ENCODE peak calls at places on chromosomes 12 and 14, in eight cellular contexts. D is breast epithelium, E is lower leg skin, W is heart right ventricle, C is WERI-Rb-1, K is pancreas, U is AG09319, T is HCT116. F is an unnamed sample.

GRCh38 chr14:58765375-58765774 is 127.6 kb downstream of the DACT1 start:
- DNase-seq in K (no peak), D (no peak), W (peak; percentile 48), U (no peak), T (no peak), C (peak; percentile 72), E (no peak), F (no peak)

GRCh38 chr12:94909609-94910008 is 93.9 kb downstream of the NDUFA12 start:
- DNase-seq in K (no peak), C (no peak), E (no peak), W (no peak), U (no peak), D (no peak), T (no peak), F (no peak)

GRCh38 chr12:112107728-112108447 is 695 bp downstream of the NAA25 start:
- DNase-seq in K (no peak), T (no peak), E (no peak), C (peak; percentile 29), D (no peak), U (no peak), W (peak; percentile 30), F (no peak)

GRCh38 chr14:68549057-68549421 is 243.8 kb downstream of the ZFP36L1 start:
- DNase-seq in C (no peak), U (no peak), W (no peak), T (peak; percentile 74), E (peak; percentile 45), D (no peak), K (no peak), F (no peak)

GRCh38 chr12:62438098-62438692 is 28.4 kb upstream of the MON2 start:
- DNase-seq in T (peak; percentile 44), W (no peak), U (peak; percentile 32), K (no peak), C (peak; percentile 50), E (peak; percentile 44), D (no peak), F (no peak)

GRCh38 chr12:3622732-3623690 is 129.9 kb downstream of the CRACR2A start:
- DNase-seq in W (no peak), D (no peak), C (no peak), T (no peak), E (no peak), U (no peak), K (peak; percentile 15), F (no peak)

GRCh38 chr12:3252416-3252815 is 175.2 kb downstream of the TSPAN9 start:
- DNase-seq in K (no peak), C (no peak), U (peak; percentile 19), E (peak; percentile 81), W (peak; percentile 81), D (peak; percentile 56), T (no peak), F (no peak)

GRCh38 chr12:1581973-1582708 is 12.2 kb downstream of the FBXL14 start:
- DNase-seq in T (no peak), C (no peak), K (no peak), W (no peak), D (no peak), U (no peak), E (no peak), F (no peak)

DNA sequence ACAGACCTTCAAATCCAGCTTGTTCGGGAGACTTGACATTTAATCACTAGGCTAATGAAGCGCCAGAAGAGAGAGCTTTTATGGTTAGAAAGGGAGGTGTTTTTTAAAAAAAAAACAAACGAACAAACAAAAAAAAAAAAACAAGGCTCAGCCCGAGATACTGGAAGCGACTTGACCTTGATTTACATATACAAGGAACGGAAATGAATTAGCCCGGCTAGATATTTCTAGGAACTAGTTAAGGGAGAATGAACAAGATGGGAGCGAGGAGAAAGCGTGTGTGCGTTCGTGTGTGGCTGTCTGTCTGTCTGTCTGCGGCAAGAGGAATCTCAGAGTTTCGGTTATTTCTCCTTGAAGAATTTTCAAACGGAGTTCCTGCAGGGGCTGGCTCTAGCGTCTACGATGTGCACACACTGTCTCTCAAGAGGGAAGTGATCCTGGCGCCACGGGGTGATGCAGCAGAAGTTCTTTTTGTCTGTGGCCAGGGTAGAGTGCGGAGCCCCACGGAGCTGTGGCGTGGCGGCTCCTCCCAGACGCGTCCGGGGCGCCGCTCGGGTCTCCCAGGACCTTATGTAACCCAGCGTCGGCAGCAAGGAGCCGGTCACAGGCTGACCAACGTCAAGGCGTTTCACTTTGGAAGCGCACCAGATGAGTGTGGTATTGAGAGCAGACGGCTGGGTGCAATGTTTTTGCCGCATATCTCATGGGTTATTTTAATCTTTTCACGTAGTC is 18.8 kb downstream of the SOCS2 start:
- DNase-seq in W (peak; percentile 81), E (peak; percentile 60), U (peak; percentile 52), K (peak; percentile 67), D (peak; percentile 64), T (peak; percentile 64), C (no peak), F (peak; percentile 36)
- TF ChIP-seq CTCF in W (no peak), E (no peak), U (no peak), K (no peak), D (no peak), T (no peak), C (no peak), F (no peak)

GRCh38 chr14:94707494-94707893 is 62.4 kb downstream of the GSC start:
- DNase-seq in D (no peak), C (no peak), W (no peak), T (no peak), E (no peak), K (no peak), U (no peak), F (no peak)
- TF ChIP-seq CTCF in D (no peak), C (peak; percentile 20), W (no peak), T (no peak), E (no peak), K (no peak), U (no peak), F (no peak)

GRCh38 chr14:21902561-21903199 is 229.1 kb upstream of the OR4E1 start:
- DNase-seq in T (no peak), D (no peak), K (no peak), C (no peak), U (no peak), W (no peak), E (no peak), F (peak; percentile 25)
- TF ChIP-seq CTCF in T (no peak), D (no peak), K (no peak), C (no peak), U (no peak), W (peak; percentile 41), E (no peak), F (peak; percentile 50)

DNA sequence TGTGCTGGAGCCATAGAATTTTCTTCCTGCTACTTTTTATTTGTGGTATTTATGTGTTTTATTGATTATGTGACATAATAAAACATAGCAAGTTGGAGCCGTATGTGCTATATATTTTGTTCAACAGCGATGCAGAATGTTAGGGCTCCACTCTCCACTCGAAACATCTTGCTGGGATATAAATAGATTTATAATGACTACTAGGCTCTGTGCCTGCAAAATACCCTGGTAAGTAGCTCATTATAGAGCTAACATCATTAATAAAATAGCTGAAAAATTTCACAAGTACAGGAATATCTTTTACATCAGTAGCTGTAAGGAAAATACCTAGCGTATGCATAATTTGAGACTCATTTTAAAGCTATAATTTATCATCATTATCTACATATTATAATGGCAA is 262.9 kb downstream of the NEDD1 start:
- DNase-seq in T (no peak), U (no peak), W (no peak), K (no peak), D (no peak), C (no peak), E (no peak), F (no peak)
- TF ChIP-seq CTCF in T (no peak), U (no peak), W (no peak), K (no peak), D (no peak), C (no peak), E (no peak), F (no peak)